ENCODE peak calls at places on chromosomes 5 and 9, in five cellular contexts. C, T, M, S and A are unnamed samples. For H3K4me1, the result is how much of the 10 kb centered on the place peaks cover.

GRCh38 chr5:14816999-14817761 is 54.4 kb downstream of the ANKH start:
- DNase-seq in C (no peak), T (peak), M (no peak), S (no peak), A (no peak)

GRCh38 chr9:135085830-135086546 is 1.5 kb upstream of the OLFM1 start:
- DNase-seq in C (peak), T (peak), M (peak), S (peak), A (peak)

GRCh38 chr9:2781336-2781735 is 62.6 kb downstream of the PUM3 start:
- DNase-seq in C (no peak), T (no peak), M (no peak), S (no peak), A (no peak)

GRCh38 chr5:69493235-69493925 is 790 bp downstream of the OCLN start:
- DNase-seq in C (peak), T (no peak), M (peak), S (peak), A (peak)

GRCh38 chr5:33283243-33283642 is 157.5 kb upstream of the TARS1 start:
- DNase-seq in C (no peak), T (no peak), M (no peak), S (no peak), A (no peak)

GRCh38 chr5:83865579-83865978 is 144.9 kb upstream of the HAPLN1 start:
- DNase-seq in C (no peak), T (no peak), M (no peak), S (no peak), A (no peak)

GRCh38 chr9:114284316-114285060 is 38.4 kb upstream of the ORM1 start:
- DNase-seq in C (peak), T (no peak), M (no peak), S (no peak), A (no peak)

GRCh38 chr5:141420855-141421488 is at the start of gene PCDHGA11:
- DNase-seq in C (no peak), T (peak), M (peak), S (peak), A (no peak)

GRCh38 chr9:75909776-75910175 is 19.3 kb downstream of the PCSK5 start:
- DNase-seq in C (no peak), T (no peak), M (no peak), S (no peak), A (no peak)

GRCh38 chr5:43635374-43635773 is 32.4 kb downstream of the NNT start:
- DNase-seq in C (no peak), T (no peak), M (no peak), S (no peak), A (no peak)

GRCh38 chr9:89346703-89347102 is 28.4 kb downstream of the SECISBP2 start:
- DNase-seq in C (no peak), T (no peak), M (no peak), S (no peak), A (no peak)

GRCh38 chr9:6667633-6668280 is 22.2 kb upstream of the GLDC start:
- DNase-seq in C (no peak), T (no peak), M (peak), S (peak), A (no peak)

GRCh38 chr9:109372246-109372645 is 51.4 kb upstream of the EPB41L4B start:
- DNase-seq in C (no peak), T (no peak), M (no peak), S (no peak), A (no peak)

GRCh38 chr5:68587181-68587580 is 371.6 kb downstream of the PIK3R1 start:
- DNase-seq in C (no peak), T (no peak), M (no peak), S (no peak), A (no peak)

GRCh38 chr5:31153523-31153922 is 40.0 kb upstream of the CDH6 start:
- DNase-seq in C (no peak), T (no peak), M (no peak), S (no peak), A (no peak)
- H3K4me1 ChIP-seq in C (under half), T (under half), M (under half), S (under half), A (under half)

DNA sequence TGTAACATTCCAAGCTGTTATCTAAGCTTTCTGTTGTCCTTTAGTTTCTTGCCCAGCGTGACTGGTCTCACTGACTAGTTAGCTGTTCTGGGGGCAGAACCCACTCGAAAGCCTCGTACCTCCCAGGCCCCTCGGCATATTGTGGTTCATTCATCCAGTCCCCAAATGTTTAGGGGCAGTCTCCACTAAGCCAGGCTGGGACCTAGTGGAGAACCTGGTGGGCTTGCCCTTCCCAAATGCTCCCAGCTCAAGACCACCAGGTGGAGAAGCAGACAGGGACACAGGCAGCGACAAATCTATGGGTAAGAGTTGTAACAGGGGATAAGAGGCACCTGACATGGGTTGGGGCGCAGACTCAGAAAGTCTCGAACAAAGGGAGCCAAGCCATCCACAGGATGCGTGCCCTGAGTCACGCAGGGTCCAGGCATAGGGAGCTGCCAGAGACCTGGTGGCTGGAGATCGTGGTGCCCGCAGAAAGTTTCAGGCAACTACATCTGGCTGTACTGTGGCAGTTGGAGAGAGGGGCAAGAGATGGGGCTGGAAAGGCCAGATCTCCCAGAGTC is 851 bp upstream of the EEIG1 start:
- DNase-seq in C (no peak), T (no peak), M (peak), S (no peak), A (no peak)
- H3K27ac ChIP-seq in C (peak), T (peak), M (peak), S (peak), A (peak)

DNA sequence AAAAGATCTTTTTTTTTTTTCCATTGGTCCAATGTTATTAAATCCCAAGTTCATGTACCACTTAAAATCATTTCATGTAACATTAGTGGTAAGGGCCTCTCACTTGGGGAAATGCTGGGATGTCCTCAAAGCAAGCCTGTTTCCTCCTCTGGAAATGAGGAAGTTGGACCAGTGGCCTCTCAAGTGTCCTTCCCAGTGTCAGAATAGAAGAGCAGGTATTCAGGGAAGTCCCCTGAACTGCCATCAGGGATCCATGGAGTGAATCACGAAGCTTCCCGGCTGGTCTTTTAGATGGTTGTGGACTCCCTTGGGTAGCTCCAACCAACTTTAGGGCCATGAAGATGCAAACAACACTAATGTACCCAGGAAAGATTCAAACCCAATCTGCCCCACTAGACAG is 55.1 kb upstream of the AFAP1L1 start:
- DNase-seq in C (no peak), T (no peak), M (no peak), S (no peak), A (no peak)
- H3K4me1 ChIP-seq in C (under half), T (under half), M (under half), S (under half), A (under half)

GRCh38 chr5:75611324-75612210 is at the start of gene ANKDD1B:
- DNase-seq in C (peak), T (no peak), M (peak), S (peak), A (peak)
- H3K27ac ChIP-seq in C (peak), T (peak), M (no peak), S (peak), A (peak)

GRCh38 chr5:79976759-79977515 is 14.1 kb downstream of the MTX3 start:
- DNase-seq in C (no peak), T (no peak), M (no peak), S (no peak), A (no peak)
- H3K4me1 ChIP-seq in C (under half), T (under half), M (under half), S (under half), A (under half)

GRCh38 chr5:133047404-133047803 is 4.4 kb upstream of the HSPA4 start:
- DNase-seq in C (no peak), T (no peak), M (no peak), S (no peak), A (no peak)
- H3K27ac ChIP-seq in C (no peak), T (no peak), M (no peak), S (no peak), A (no peak)

GRCh38 chr5:132475531-132475930 is 15.0 kb downstream of the IRF1 start:
- DNase-seq in C (peak), T (no peak), M (no peak), S (no peak), A (peak)

GRCh38 chr5:132473019-132473531 is 17.5 kb downstream of the IRF1 start:
- DNase-seq in C (peak), T (no peak), M (peak), S (no peak), A (peak)

GRCh38 chr5:132473608-132474007 is 17.0 kb downstream of the IRF1 start:
- DNase-seq in C (peak), T (no peak), M (no peak), S (no peak), A (peak)

GRCh38 chr5:132474881-132475511 is 15.6 kb downstream of the IRF1 start:
- DNase-seq in C (peak), T (no peak), M (no peak), S (no peak), A (peak)

DNA sequence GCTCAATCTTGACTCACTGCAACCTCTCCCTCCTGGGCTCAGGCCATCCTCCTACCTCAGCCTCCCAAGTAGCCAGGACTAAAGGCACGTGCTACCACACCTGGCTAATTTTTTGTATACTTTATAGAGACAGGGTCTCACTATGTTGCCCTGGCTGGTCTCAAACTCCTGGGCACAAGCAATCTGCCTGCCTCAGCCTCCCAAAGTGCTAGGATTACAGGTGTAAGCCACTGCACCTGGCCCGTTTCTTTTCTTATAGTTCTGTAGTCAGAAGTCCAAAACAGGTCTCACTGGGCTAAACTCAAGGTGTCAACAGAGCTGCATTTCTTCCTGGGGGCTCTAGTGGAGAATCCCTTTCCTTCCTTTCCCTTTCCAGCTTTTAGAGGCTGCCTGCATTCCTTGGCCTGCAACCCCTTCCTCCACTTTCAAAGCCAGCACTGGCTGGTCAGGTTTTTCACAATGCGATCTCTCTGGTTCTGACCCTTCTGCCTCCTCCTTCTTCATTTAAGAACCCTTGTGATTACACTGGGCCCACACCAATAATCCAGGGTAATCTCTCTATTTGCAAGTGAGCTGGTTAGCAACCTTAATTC is 16.3 kb downstream of the IRF1 start:
- DNase-seq in C (peak), T (no peak), M (no peak), S (no peak), A (peak)
- H3K4me1 ChIP-seq in C (under half), T (half or more), M (half or more), S (under half), A (under half)